ENCODE peak calls at places on chromosome 4, in four cellular contexts. One of them, this sample, is unnamed.

GRCh38 chr4:114038762-114039392 is 59.4 kb upstream of the ARSJ start:
- DNase-seq in K562: no peak
- DNase-seq in GM12878: no peak
- DNase-seq in HepG2: peak
- DNase-seq in this sample: peak

GRCh38 chr4:65724973-65725372 is 54.7 kb upstream of the EPHA5 start:
- DNase-seq in K562: no peak
- DNase-seq in GM12878: no peak
- DNase-seq in HepG2: peak
- DNase-seq in this sample: no peak

GRCh38 chr4:33381806-33382205 is 2661.6 kb downstream of the PCDH7 start:
- DNase-seq in K562: no peak
- DNase-seq in HepG2: no peak
- DNase-seq in GM12878: no peak
- DNase-seq in this sample: no peak

GRCh38 chr4:1578968-1579833 is 104.9 kb downstream of the FAM53A start:
- DNase-seq in HepG2: no peak
- DNase-seq in GM12878: no peak
- DNase-seq in K562: peak
- DNase-seq in this sample: peak

GRCh38 chr4:54231419-54232150 is 2.5 kb downstream of the PDGFRA start:
- DNase-seq in HepG2: no peak
- DNase-seq in K562: no peak
- DNase-seq in GM12878: no peak
- DNase-seq in this sample: no peak

GRCh38 chr4:75696036-75696435 is 22.8 kb upstream of the G3BP2 start:
- DNase-seq in GM12878: no peak
- DNase-seq in HepG2: no peak
- DNase-seq in K562: no peak
- DNase-seq in this sample: no peak

GRCh38 chr4:188417181-188417580 is 277.9 kb downstream of the TRIML1 start:
- DNase-seq in HepG2: peak
- DNase-seq in GM12878: no peak
- DNase-seq in K562: no peak
- DNase-seq in this sample: no peak

GRCh38 chr4:41609851-41610250 is 71.9 kb downstream of the LIMCH1 start:
- DNase-seq in GM12878: no peak
- DNase-seq in K562: no peak
- DNase-seq in HepG2: no peak
- DNase-seq in this sample: no peak

GRCh38 chr4:40686081-40686913 is 56.6 kb upstream of the RBM47 start:
- DNase-seq in GM12878: no peak
- DNase-seq in K562: no peak
- DNase-seq in HepG2: no peak
- DNase-seq in this sample: no peak

GRCh38 chr4:116796022-116796421 is 289.4 kb downstream of the TRAM1L1 start:
- DNase-seq in GM12878: no peak
- DNase-seq in K562: no peak
- DNase-seq in HepG2: no peak
- DNase-seq in this sample: no peak

GRCh38 chr4:6204871-6205583 is 4.7 kb upstream of the JAKMIP1 start:
- DNase-seq in HepG2: no peak
- DNase-seq in K562: no peak
- DNase-seq in GM12878: no peak
- DNase-seq in this sample: no peak

GRCh38 chr4:48722509-48723446 is 57.3 kb downstream of the FRYL start:
- DNase-seq in K562: no peak
- DNase-seq in HepG2: no peak
- DNase-seq in GM12878: no peak
- DNase-seq in this sample: no peak

GRCh38 chr4:133129237-133129636 is 19.9 kb upstream of the PCDH10 start:
- DNase-seq in GM12878: no peak
- DNase-seq in K562: no peak
- DNase-seq in HepG2: no peak
- DNase-seq in this sample: no peak

GRCh38 chr4:2948895-2949781 is 14.1 kb downstream of the NOP14 start:
- DNase-seq in K562: no peak
- DNase-seq in HepG2: no peak
- DNase-seq in GM12878: no peak
- DNase-seq in this sample: peak

GRCh38 chr4:3641501-3641900 is 109.3 kb upstream of the LRPAP1 start:
- DNase-seq in HepG2: no peak
- DNase-seq in GM12878: no peak
- DNase-seq in K562: no peak
- DNase-seq in this sample: no peak

GRCh38 chr4:126955292-126956191 is 677.2 kb upstream of the INTU start:
- DNase-seq in GM12878: no peak
- DNase-seq in K562: peak
- DNase-seq in HepG2: no peak
- DNase-seq in this sample: no peak

GRCh38 chr4:36269116-36269515 is 12.3 kb upstream of the DTHD1 start:
- DNase-seq in HepG2: no peak
- DNase-seq in K562: no peak
- DNase-seq in GM12878: no peak
- DNase-seq in this sample: no peak

GRCh38 chr4:85901500-85901899 is 426.6 kb downstream of the ARHGAP24 start:
- DNase-seq in GM12878: no peak
- DNase-seq in HepG2: no peak
- DNase-seq in K562: no peak
- DNase-seq in this sample: peak

GRCh38 chr4:27791640-27792039 is 931.0 kb downstream of the STIM2 start:
- DNase-seq in GM12878: no peak
- DNase-seq in K562: no peak
- DNase-seq in HepG2: no peak
- DNase-seq in this sample: no peak

DNA sequence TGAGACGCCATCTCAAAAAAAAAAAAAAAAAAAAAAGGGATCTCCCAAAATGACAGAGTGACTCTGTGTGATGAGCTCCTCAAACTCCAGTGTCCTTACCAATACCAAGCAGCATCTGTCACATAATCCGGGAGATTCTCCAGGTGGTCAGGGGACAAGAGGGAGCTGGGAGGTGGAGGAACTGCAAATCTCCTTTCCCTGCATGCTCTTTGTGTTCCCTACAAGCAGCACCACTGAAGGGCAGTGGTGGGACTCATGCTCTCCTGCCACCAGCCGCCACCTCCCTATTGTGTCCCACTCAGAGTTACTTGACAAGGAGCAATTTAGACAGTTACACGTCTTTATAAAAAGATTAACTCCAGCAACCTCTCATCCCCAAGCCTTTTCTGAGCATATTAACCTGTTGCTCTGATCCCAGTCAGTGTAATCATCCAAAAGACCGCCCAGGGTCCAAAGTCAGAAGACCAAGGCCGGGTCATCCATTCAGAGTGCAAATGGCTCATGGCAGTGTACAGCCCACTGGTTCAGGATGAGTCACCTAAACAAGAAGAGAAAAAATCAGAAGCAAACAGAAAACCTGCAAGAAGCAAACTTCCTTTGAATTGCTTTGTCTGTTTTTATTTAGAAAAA is 23.6 kb downstream of the MGST2 start:
- DNase-seq in HepG2: peak
- DNase-seq in K562: no peak
- DNase-seq in GM12878: no peak
- DNase-seq in this sample: no peak
- TF ChIP-seq ESRRA in HepG2: peak
- TF ChIP-seq ESRRA in K562: no peak
- TF ChIP-seq ESRRA in GM12878: no peak
- TF ChIP-seq ESRRA in this sample: no peak

DNA sequence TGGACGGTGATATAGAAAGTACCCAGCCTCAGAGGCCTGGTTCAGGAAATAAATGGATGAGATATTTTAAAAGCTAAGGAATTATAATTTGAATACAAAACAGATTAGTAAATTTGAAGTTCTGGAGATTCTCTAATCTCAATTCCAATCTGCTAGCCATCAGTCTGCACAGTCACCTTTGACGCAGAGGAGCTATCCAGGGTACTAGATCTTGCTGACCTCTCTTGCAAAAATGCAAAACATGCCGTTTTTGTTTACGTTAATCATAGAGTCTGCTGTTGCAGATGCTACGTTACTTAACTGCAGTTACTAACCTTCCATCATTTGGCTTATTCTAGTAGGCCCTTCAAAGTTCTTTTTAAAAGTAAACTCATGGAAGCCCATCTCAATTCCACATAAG is 10.4 kb downstream of the CCSER1 start:
- DNase-seq in GM12878: no peak
- DNase-seq in HepG2: peak
- DNase-seq in K562: no peak
- DNase-seq in this sample: no peak
- TF ChIP-seq REST in GM12878: peak
- TF ChIP-seq REST in HepG2: peak
- TF ChIP-seq REST in K562: no peak
- TF ChIP-seq REST in this sample: peak

GRCh38 chr4:89493367-89493766 is 185.8 kb upstream of the GPRIN3 start:
- DNase-seq in HepG2: no peak
- DNase-seq in GM12878: no peak
- DNase-seq in K562: no peak
- DNase-seq in this sample: no peak

GRCh38 chr4:89492476-89493110 is 185.0 kb upstream of the GPRIN3 start:
- DNase-seq in GM12878: no peak
- DNase-seq in HepG2: no peak
- DNase-seq in K562: no peak
- DNase-seq in this sample: no peak

GRCh38 chr4:89491731-89492235 is 184.2 kb upstream of the GPRIN3 start:
- DNase-seq in K562: no peak
- DNase-seq in HepG2: no peak
- DNase-seq in GM12878: no peak
- DNase-seq in this sample: no peak

GRCh38 chr4:89496851-89497250 is 189.3 kb upstream of the GPRIN3 start:
- DNase-seq in GM12878: no peak
- DNase-seq in K562: no peak
- DNase-seq in HepG2: no peak
- DNase-seq in this sample: no peak

GRCh38 chr4:89497517-89498308 is 190.1 kb upstream of the GPRIN3 start:
- DNase-seq in K562: no peak
- DNase-seq in GM12878: no peak
- DNase-seq in HepG2: no peak
- DNase-seq in this sample: no peak
- TF ChIP-seq EP300 in K562: no peak
- TF ChIP-seq EP300 in GM12878: no peak
- TF ChIP-seq EP300 in HepG2: no peak
- TF ChIP-seq EP300 in this sample: no peak

GRCh38 chr4:17276821-17277220 is 235.1 kb downstream of the QDPR start:
- DNase-seq in GM12878: no peak
- DNase-seq in K562: no peak
- DNase-seq in HepG2: no peak
- DNase-seq in this sample: no peak

GRCh38 chr4:17273047-17273446 is 238.8 kb downstream of the QDPR start:
- DNase-seq in GM12878: no peak
- DNase-seq in K562: no peak
- DNase-seq in HepG2: no peak
- DNase-seq in this sample: no peak

GRCh38 chr4:17272154-17272553 is 239.7 kb downstream of the QDPR start:
- DNase-seq in K562: peak
- DNase-seq in GM12878: no peak
- DNase-seq in HepG2: no peak
- DNase-seq in this sample: no peak

GRCh38 chr4:17280266-17280665 is 231.6 kb downstream of the QDPR start:
- DNase-seq in GM12878: no peak
- DNase-seq in HepG2: no peak
- DNase-seq in K562: no peak
- DNase-seq in this sample: no peak

GRCh38 chr4:17275836-17276235 is 236.1 kb downstream of the QDPR start:
- DNase-seq in K562: no peak
- DNase-seq in GM12878: no peak
- DNase-seq in HepG2: no peak
- DNase-seq in this sample: no peak
- TF ChIP-seq ESRRA in K562: no peak
- TF ChIP-seq ESRRA in GM12878: no peak
- TF ChIP-seq ESRRA in HepG2: no peak
- TF ChIP-seq ESRRA in this sample: no peak

This sample was measured in A549.